ENCODE peak calls at places on chromosomes 13 and 19, in seven cellular contexts. M is epithelial cell of esophagus; S is HFF-Myc; X is astrocyte of the spinal cord; F is CD8-positive, alpha-beta T cell; J is AG04449; E is amniotic stem cell. G is an unnamed sample.
A peak's percentile ranks its signal among the peaks of the same experiment; 100 is the strongest.

GRCh38 chr13:19586904-19587634 is 25.7 kb upstream of the TPTE2 start:
- DNase-seq in M (peak; percentile 19), S (peak; percentile 24), X (peak; percentile 9), F (peak; percentile 65), J (no peak), E (no peak), G (no peak)

GRCh38 chr13:102131246-102131645 is 270.6 kb downstream of the FGF14 start:
- DNase-seq in M (no peak), S (no peak), X (no peak), F (no peak), J (no peak), E (no peak), G (no peak)

GRCh38 chr13:66443926-66444325 is 786.2 kb downstream of the PCDH9 start:
- DNase-seq in M (no peak), S (no peak), X (no peak), F (no peak), J (no peak), E (no peak), G (no peak)

GRCh38 chr13:22061806-22062391 is 391.0 kb downstream of the FGF9 start:
- DNase-seq in M (no peak), S (no peak), X (no peak), F (peak; percentile 29), J (no peak), E (no peak), G (no peak)

GRCh38 chr19:34645551-34645950 is 31.4 kb downstream of the SCGB2B2 start:
- DNase-seq in M (no peak), S (no peak), X (no peak), F (no peak), J (no peak), E (no peak), G (no peak)

GRCh38 chr19:18107235-18108083 is 9.9 kb downstream of the MAST3 start:
- DNase-seq in M (peak; percentile 67), S (no peak), X (no peak), F (no peak), J (no peak), E (no peak), G (no peak)

GRCh38 chr13:34156841-34157365 is 339.0 kb downstream of the RFC3 start:
- DNase-seq in M (peak; percentile 99), S (peak; percentile 93), X (peak; percentile 96), F (no peak), J (peak; percentile 61), E (peak; percentile 84), G (no peak)

GRCh38 chr13:66506031-66506777 is 723.9 kb downstream of the PCDH9 start:
- DNase-seq in M (no peak), S (no peak), X (no peak), F (no peak), J (no peak), E (no peak), G (no peak)

GRCh38 chr13:110410000-110410399 is 102.9 kb downstream of the COL4A2 start:
- DNase-seq in M (no peak), S (no peak), X (no peak), F (no peak), J (no peak), E (no peak), G (no peak)

GRCh38 chr19:52237771-52238400 is 31.5 kb upstream of the ZNF766 start:
- DNase-seq in M (peak; percentile 67), S (peak; percentile 36), X (peak; percentile 72), F (peak; percentile 53), J (peak; percentile 23), E (peak; percentile 8), G (no peak)

GRCh38 chr13:98869408-98870090 is 108.3 kb downstream of the DOCK9 start:
- DNase-seq in M (peak; percentile 40), S (no peak), X (no peak), F (no peak), J (no peak), E (no peak), G (no peak)

GRCh38 chr19:21751379-21751778 is 16.0 kb downstream of the ZNF100 start:
- DNase-seq in M (no peak), S (no peak), X (peak; percentile 15), F (no peak), J (peak; percentile 12), E (no peak), G (no peak)

GRCh38 chr13:111513766-111514611 is 193.5 kb downstream of the TEX29 start:
- DNase-seq in M (no peak), S (no peak), X (no peak), F (no peak), J (no peak), E (no peak), G (no peak)

GRCh38 chr13:112450567-112451240 is 74.5 kb downstream of the SPACA7 start:
- DNase-seq in M (no peak), S (no peak), X (no peak), F (no peak), J (no peak), E (no peak), G (no peak)

GRCh38 chr13:46664195-46664594 is 111.2 kb downstream of the LRCH1 start:
- DNase-seq in M (no peak), S (no peak), X (no peak), F (no peak), J (no peak), E (no peak), G (no peak)

GRCh38 chr13:109821038-109821545 is 34.7 kb upstream of the IRS2 start:
- DNase-seq in M (no peak), S (no peak), X (no peak), F (no peak), J (no peak), E (no peak), G (no peak)

GRCh38 chr19:871446-872265 is 12.2 kb downstream of the CFD start:
- DNase-seq in M (no peak), S (no peak), X (no peak), F (no peak), J (no peak), E (no peak), G (no peak)

GRCh38 chr13:113820813-113821651 is 42.8 kb downstream of the GAS6 start:
- DNase-seq in M (peak; percentile 94), S (peak; percentile 93), X (peak; percentile 99), F (no peak), J (peak; percentile 88), E (peak; percentile 91), G (no peak)

GRCh38 chr19:51440846-51441409 is 17.3 kb downstream of the SIGLEC8 start:
- DNase-seq in M (no peak), S (no peak), X (no peak), F (peak; percentile 12), J (no peak), E (no peak), G (no peak)

GRCh38 chr19:13430790-13431582 is 75.3 kb downstream of the CACNA1A start:
- DNase-seq in M (peak; percentile 59), S (peak; percentile 19), X (peak; percentile 43), F (peak; percentile 42), J (no peak), E (peak; percentile 17), G (no peak)

GRCh38 chr13:45015300-45015699 is 26.0 kb downstream of the GPALPP1 start:
- DNase-seq in M (peak; percentile 8), S (no peak), X (peak; percentile 18), F (no peak), J (no peak), E (no peak), G (no peak)

GRCh38 chr19:30252214-30252613 is 120.0 kb upstream of the ZNF536 start:
- DNase-seq in M (no peak), S (no peak), X (no peak), F (no peak), J (no peak), E (no peak), G (no peak)

GRCh38 chr19:22428299-22428913 is 6.3 kb upstream of the ZNF98 start:
- DNase-seq in M (no peak), S (no peak), X (no peak), F (no peak), J (no peak), E (no peak), G (no peak)

GRCh38 chr19:4580961-4581380 is 21.5 kb upstream of the SEMA6B start:
- DNase-seq in M (no peak), S (no peak), X (no peak), F (no peak), J (no peak), E (no peak), G (no peak)